ENCODE peak calls at places on chromosomes 11 and 22, in eight cellular contexts. C is testis; F is naive thymus-derived CD4-positive, alpha-beta T cell; U is AG04450; E is SK-N-SH; Q is psoas muscle; D is heart right ventricle; K is aorta. O is an unnamed sample.

GRCh38 chr11:34027516-34028406 is 23.8 kb upstream of the CAPRIN1 start:
- DNase-seq in C (no peak), F (no peak), U (no peak), E (no peak), Q (no peak), D (no peak), K (no peak), O (peak)

GRCh38 chr11:127609025-127609788 is 608.6 kb upstream of the KIRREL3 start:
- DNase-seq in C (no peak), F (no peak), U (no peak), E (no peak), Q (no peak), D (no peak), K (no peak), O (no peak)

GRCh38 chr11:6615882-6616585 is 3.2 kb downstream of the TPP1 start:
- DNase-seq in C (no peak), F (no peak), U (no peak), E (no peak), Q (no peak), D (no peak), K (no peak), O (no peak)

GRCh38 chr11:56932572-56933235 is 56.0 kb upstream of the OR5AK2 start:
- DNase-seq in C (no peak), F (no peak), U (no peak), E (no peak), Q (no peak), D (no peak), K (no peak), O (no peak)

GRCh38 chr11:9344046-9344680 is 29.8 kb upstream of the TMEM41B start:
- DNase-seq in C (no peak), F (no peak), U (no peak), E (no peak), Q (no peak), D (no peak), K (no peak), O (no peak)

GRCh38 chr11:119750056-119750455 is 21.1 kb upstream of the NECTIN1 start:
- DNase-seq in C (no peak), F (no peak), U (no peak), E (no peak), Q (no peak), D (no peak), K (no peak), O (no peak)

GRCh38 chr22:47997052-47997568 is 1234.7 kb downstream of the TBC1D22A start:
- DNase-seq in C (no peak), F (no peak), U (no peak), E (no peak), Q (no peak), D (no peak), K (no peak), O (no peak)

GRCh38 chr11:35682230-35683195 is 19.9 kb downstream of the TRIM44 start:
- DNase-seq in C (peak), F (no peak), U (no peak), E (peak), Q (no peak), D (no peak), K (no peak), O (no peak)

GRCh38 chr22:44585559-44586121 is 87.6 kb upstream of the RTL6 start:
- DNase-seq in C (no peak), F (no peak), U (no peak), E (no peak), Q (no peak), D (no peak), K (peak), O (no peak)

GRCh38 chr11:108758458-108758857 is 93.6 kb downstream of the DDX10 start:
- DNase-seq in C (no peak), F (no peak), U (no peak), E (no peak), Q (no peak), D (no peak), K (no peak), O (no peak)

GRCh38 chr22:35842954-35843353 is 125.3 kb downstream of the APOL5 start:
- DNase-seq in C (no peak), F (no peak), U (no peak), E (peak), Q (no peak), D (no peak), K (no peak), O (no peak)

GRCh38 chr22:26887916-26888315 is 230.5 kb downstream of the MIAT start:
- DNase-seq in C (no peak), F (no peak), U (no peak), E (no peak), Q (no peak), D (no peak), K (no peak), O (no peak)

GRCh38 chr11:1298695-1299492 is 10.5 kb downstream of the TOLLIP start:
- DNase-seq in C (peak), F (no peak), U (no peak), E (no peak), Q (peak), D (peak), K (peak), O (peak)

GRCh38 chr11:77107950-77108349 is 5.3 kb downstream of the OMP start:
- DNase-seq in C (peak), F (no peak), U (peak), E (no peak), Q (peak), D (no peak), K (peak), O (peak)

GRCh38 chr11:114984611-114985163 is 306.4 kb downstream of the NXPE2 start:
- DNase-seq in C (no peak), F (no peak), U (no peak), E (peak), Q (no peak), D (no peak), K (no peak), O (no peak)

GRCh38 chr22:30572840-30573593 is 1.4 kb downstream of the GAL3ST1 start:
- DNase-seq in C (no peak), F (no peak), U (no peak), E (no peak), Q (no peak), D (no peak), K (no peak), O (no peak)

GRCh38 chr22:36301851-36302250 is 48.9 kb downstream of the APOL1 start:
- DNase-seq in C (no peak), F (no peak), U (peak), E (no peak), Q (no peak), D (no peak), K (no peak), O (no peak)

GRCh38 chr11:12599408-12600143 is 74.6 kb upstream of the TEAD1 start:
- DNase-seq in C (peak), F (no peak), U (no peak), E (no peak), Q (peak), D (peak), K (peak), O (peak)

GRCh38 chr11:18171377-18172000 is 1.1 kb upstream of the MRGPRX4 start:
- DNase-seq in C (peak), F (no peak), U (no peak), E (peak), Q (no peak), D (no peak), K (peak), O (no peak)

GRCh38 chr11:119347242-119347641 is 737 bp upstream of the MFRP start:
- DNase-seq in C (no peak), F (no peak), U (no peak), E (no peak), Q (no peak), D (no peak), K (peak), O (no peak)

GRCh38 chr11:71977743-71978418 is 20.8 kb upstream of the IL18BP start:
- DNase-seq in C (peak), F (no peak), U (no peak), E (peak), Q (no peak), D (peak), K (peak), O (peak)

GRCh38 chr11:11086979-11087378 is 229.1 kb upstream of the ZBED5 start:
- DNase-seq in C (no peak), F (no peak), U (no peak), E (no peak), Q (no peak), D (no peak), K (no peak), O (no peak)

GRCh38 chr22:31540966-31541365 is 44.6 kb downstream of the SFI1 start:
- DNase-seq in C (no peak), F (no peak), U (no peak), E (no peak), Q (no peak), D (no peak), K (no peak), O (no peak)

GRCh38 chr11:131889146-131889577 is 518.7 kb downstream of the NTM start:
- DNase-seq in C (no peak), F (no peak), U (peak), E (peak), Q (no peak), D (no peak), K (no peak), O (no peak)

DNA sequence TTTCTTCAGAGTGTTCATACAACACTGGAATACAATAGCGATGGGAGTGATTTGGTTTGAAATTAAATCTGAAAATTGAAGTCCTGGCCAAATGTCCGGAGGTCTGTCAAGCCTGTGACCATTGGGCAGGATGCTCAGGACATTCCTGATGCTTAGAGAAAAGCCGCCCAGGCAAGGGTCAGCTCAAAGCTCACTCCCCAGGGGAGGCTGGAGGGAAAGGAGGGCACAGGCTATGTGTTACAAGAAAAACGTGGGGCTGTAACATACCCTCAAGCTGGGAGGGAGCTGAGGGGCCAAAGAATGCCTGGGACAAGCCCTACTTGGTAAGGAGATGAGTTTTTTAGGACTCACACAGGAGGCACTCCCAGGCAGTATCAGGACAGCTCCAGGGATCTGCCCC is 500.3 kb downstream of the BRD1 start:
- DNase-seq in C (peak), F (no peak), U (no peak), E (no peak), Q (no peak), D (no peak), K (no peak), O (peak)
- H3K27ac ChIP-seq in C (no peak), F (no peak), U (no peak), E (no peak), Q (no peak), D (no peak), K (no peak), O (no peak)

DNA sequence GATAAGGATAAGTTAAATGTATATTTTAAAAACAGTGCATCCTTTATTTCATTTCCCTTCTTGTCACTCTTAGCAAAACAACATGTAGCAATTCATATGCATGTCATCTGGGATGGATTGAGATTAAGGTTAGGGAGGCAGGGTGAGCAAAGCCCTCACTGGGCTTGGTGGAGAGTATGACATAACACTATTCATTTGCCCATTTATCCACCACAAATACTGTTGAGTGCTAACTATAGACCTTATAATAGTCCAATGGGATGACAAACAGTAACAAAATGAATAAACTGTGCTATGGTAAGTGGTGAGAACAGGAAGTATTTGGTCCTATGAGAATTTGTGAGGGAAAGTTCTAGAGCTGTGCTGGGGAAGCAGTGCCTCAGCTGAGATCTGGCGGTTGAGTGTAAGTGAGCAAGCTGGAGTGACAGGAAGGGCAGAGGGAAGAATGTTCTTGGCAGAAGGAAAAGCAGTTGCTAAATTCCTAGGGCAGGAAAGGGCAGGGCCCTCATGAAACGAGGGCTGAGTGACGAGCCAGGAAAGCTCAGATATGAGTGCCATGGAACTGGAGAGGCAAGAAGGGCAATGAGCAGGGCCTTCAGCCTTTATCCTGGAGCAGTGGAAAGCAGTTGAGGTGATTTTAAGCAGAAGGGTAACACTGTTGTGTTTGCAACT is 6.7 kb downstream of the HSD17B12 start:
- DNase-seq in C (no peak), F (no peak), U (no peak), E (no peak), Q (peak), D (peak), K (peak), O (peak)
- H3K27ac ChIP-seq in C (no peak), F (no peak), U (no peak), E (no peak), Q (peak), D (peak), K (peak), O (peak)

GRCh38 chr11:112156594-112157273 is 7.2 kb downstream of the IL18 start:
- DNase-seq in C (no peak), F (no peak), U (no peak), E (no peak), Q (no peak), D (no peak), K (no peak), O (no peak)
- H3K27ac ChIP-seq in C (peak), F (no peak), U (no peak), E (peak), Q (peak), D (no peak), K (no peak), O (peak)

GRCh38 chr22:20747223-20747622 is 26.7 kb upstream of the SERPIND1 start:
- DNase-seq in C (no peak), F (no peak), U (no peak), E (no peak), Q (no peak), D (no peak), K (no peak), O (no peak)

GRCh38 chr22:20742764-20743163 is 31.1 kb upstream of the SERPIND1 start:
- DNase-seq in C (no peak), F (no peak), U (no peak), E (no peak), Q (no peak), D (no peak), K (no peak), O (no peak)

GRCh38 chr22:20744456-20744855 is 29.5 kb upstream of the SERPIND1 start:
- DNase-seq in C (no peak), F (no peak), U (no peak), E (no peak), Q (no peak), D (no peak), K (no peak), O (no peak)

GRCh38 chr22:20746466-20747189 is 27.3 kb upstream of the SERPIND1 start:
- DNase-seq in C (no peak), F (no peak), U (no peak), E (no peak), Q (no peak), D (no peak), K (no peak), O (no peak)

DNA sequence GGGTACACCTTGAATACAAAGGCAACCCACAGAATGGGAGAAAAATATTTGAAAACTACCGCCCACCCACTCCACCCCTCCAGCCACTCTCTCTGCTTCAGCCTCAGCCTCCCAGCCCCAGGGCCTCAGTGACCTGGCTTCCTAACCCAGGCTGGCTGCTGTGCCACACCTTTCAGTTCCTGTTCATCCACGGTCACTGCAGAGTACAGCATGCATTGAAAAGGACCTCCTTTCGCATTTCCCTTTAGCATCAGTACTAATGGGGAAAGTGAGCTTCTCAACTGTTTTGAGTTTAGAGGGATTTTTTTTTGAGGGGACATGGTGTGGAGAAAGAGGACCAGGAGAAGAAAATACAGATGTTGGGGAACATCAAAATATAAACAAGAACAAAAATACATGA is 28.7 kb upstream of the SERPIND1 start:
- DNase-seq in C (no peak), F (no peak), U (no peak), E (no peak), Q (no peak), D (no peak), K (no peak), O (no peak)
- H3K27ac ChIP-seq in C (no peak), F (no peak), U (no peak), E (no peak), Q (no peak), D (no peak), K (no peak), O (no peak)

DNA sequence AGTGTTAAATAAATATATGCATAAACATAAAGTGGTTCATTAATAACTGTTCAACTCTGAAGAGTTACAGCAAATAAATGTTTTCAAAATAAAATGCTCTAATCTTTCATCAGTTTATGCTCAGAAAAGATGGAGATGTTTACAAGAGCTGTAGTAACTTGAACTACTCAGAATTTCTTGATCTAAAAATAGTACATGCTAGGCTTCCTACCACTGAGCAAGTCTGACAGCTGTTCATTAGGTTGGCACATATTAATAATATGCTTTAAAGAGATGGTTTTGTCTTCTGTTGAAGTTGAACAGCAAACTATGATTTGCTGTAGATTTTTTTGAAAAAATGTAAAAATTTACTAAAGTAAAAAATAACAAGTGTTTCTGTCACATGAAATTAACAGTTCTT is 10.8 kb upstream of the SLN start:
- DNase-seq in C (no peak), F (no peak), U (no peak), E (no peak), Q (no peak), D (no peak), K (no peak), O (no peak)
- H3K27ac ChIP-seq in C (no peak), F (no peak), U (no peak), E (no peak), Q (peak), D (no peak), K (no peak), O (no peak)

GRCh38 chr11:64095286-64095825 is 59.6 kb downstream of the FLRT1 start:
- DNase-seq in C (no peak), F (no peak), U (no peak), E (no peak), Q (no peak), D (no peak), K (no peak), O (no peak)
- H3K27ac ChIP-seq in C (no peak), F (no peak), U (no peak), E (no peak), Q (peak), D (no peak), K (no peak), O (peak)

GRCh38 chr11:29293825-29294224 is 723.0 kb downstream of the KCNA4 start:
- DNase-seq in C (no peak), F (no peak), U (peak), E (no peak), Q (no peak), D (no peak), K (no peak), O (no peak)
- H3K27ac ChIP-seq in C (no peak), F (no peak), U (no peak), E (peak), Q (no peak), D (no peak), K (no peak), O (no peak)

DNA sequence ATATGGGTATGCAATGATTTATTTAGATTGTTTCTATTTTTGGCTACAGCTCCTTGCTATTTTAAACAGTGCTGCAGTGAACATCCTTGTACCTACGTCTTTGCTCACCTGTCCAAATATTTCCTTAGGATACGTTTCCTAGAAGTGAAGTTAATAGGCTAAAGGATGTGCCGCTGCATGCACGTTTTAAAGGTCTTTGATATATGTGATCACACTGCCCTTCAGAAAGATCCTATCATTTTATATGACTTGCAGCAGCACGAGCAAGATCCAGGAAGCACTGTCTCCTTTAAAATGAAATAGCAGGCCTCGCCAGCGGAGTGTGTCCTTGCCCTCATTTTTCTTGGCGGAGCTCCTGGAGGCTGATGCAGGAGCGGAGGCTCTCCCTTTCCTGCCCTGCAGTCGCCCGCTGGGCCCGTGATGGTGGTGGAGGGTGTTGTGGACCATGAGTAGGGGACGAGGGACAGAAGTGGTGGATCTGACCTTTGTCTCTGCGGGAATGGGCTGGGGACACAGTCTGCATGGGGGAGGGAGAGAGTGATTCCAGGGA is 19.4 kb downstream of the RPS6KA4 start:
- DNase-seq in C (peak), F (no peak), U (no peak), E (no peak), Q (peak), D (no peak), K (peak), O (no peak)
- H3K27ac ChIP-seq in C (no peak), F (no peak), U (no peak), E (no peak), Q (no peak), D (no peak), K (no peak), O (no peak)

O was measured in stomach.